ENCODE peak calls at places on chromosomes 12 and 14, in four cellular contexts. G is K562, L is HepG2, D is SK-N-SH. N is an unnamed sample.

GRCh38 chr12:125140918-125141573 is 75.8 kb downstream of the AACS start:
- DNase-seq in G (no peak), L (no peak), D (no peak), N (peak)

GRCh38 chr14:88825078-88825458 is 617 bp downstream of the TTC8 start:
- DNase-seq in G (no peak), L (no peak), D (no peak), N (no peak)

GRCh38 chr12:128817115-128818015 is 6.4 kb downstream of the SLC15A4 start:
- DNase-seq in G (no peak), L (no peak), D (peak), N (no peak)

GRCh38 chr14:28901631-28902030 is 135.0 kb downstream of the FOXG1 start:
- DNase-seq in G (no peak), L (no peak), D (no peak), N (no peak)

GRCh38 chr14:83548061-83548839 is 1981.7 kb upstream of the FLRT2 start:
- DNase-seq in G (no peak), L (no peak), D (no peak), N (no peak)

GRCh38 chr12:131164096-131164872 is 210.6 kb downstream of the ADGRD1 start:
- DNase-seq in G (peak), L (no peak), D (peak), N (peak)

GRCh38 chr12:52402377-52402776 is 3.8 kb downstream of the KRT82 start:
- DNase-seq in G (no peak), L (no peak), D (no peak), N (no peak)

GRCh38 chr14:94562019-94562418 is 777 bp downstream of the SERPINA4 start:
- DNase-seq in G (no peak), L (no peak), D (no peak), N (no peak)

GRCh38 chr12:123031171-123031845 is 50.8 kb downstream of the ARL6IP4 start:
- DNase-seq in G (no peak), L (no peak), D (no peak), N (no peak)

GRCh38 chr14:106513302-106513701 is 986.9 kb downstream of the TMEM121 start:
- DNase-seq in G (no peak), L (no peak), D (no peak), N (no peak)

GRCh38 chr14:106522990-106523389 is 996.6 kb downstream of the TMEM121 start:
- DNase-seq in G (no peak), L (no peak), D (no peak), N (no peak)

DNA sequence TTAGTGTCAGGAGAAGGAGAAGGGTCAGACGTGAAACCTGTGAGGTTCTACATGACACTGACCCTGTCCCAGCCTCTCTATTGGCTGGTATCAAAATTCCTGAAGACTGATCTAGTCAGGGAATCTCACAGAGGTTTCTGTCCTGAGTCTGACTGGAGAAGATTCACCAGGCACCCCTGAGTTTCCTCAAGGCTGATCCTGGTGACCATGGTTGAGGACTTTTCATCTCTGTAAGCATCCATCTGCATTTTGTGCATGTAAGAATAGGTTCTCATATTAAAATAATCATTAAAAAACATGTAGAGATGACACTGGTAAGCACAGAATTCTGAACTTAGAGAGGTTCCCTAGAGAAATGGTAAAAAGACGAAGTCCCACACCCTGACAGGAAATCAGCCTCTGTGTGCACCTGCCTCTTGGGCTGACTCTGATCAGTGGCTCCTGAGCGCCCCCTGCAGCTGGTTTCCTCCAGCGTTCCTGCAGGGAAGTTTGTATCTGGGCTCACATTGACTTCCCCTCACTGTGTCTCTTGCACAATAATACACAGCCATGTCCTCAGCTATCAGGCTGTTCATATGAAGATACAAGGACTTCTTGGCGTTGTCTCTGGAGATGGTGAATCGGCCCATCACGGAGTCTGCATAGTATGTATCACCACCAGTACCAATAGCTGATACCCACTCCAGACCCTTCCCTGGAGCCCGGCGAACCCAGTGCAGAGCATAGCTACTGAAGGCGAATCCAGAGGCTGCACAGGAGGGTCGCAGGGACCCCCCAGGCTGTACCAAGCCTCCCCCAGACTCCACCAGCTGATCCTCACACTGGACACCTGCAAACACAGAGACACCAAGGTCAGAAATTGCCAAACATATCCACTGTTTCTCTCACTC is 991.9 kb downstream of the TMEM121 start:
- DNase-seq in G (peak), L (no peak), D (peak), N (no peak)
- TF ChIP-seq ELF1 in G (no peak), L (no peak), D (no peak), N (no peak)

GRCh38 chr14:55773984-55774581 is 194.1 kb downstream of the KTN1 start:
- DNase-seq in G (no peak), L (no peak), D (no peak), N (no peak)

GRCh38 chr14:55767291-55767690 is 187.3 kb downstream of the KTN1 start:
- DNase-seq in G (no peak), L (no peak), D (no peak), N (no peak)

GRCh38 chr14:55773297-55773696 is 193.3 kb downstream of the KTN1 start:
- DNase-seq in G (no peak), L (peak), D (no peak), N (no peak)

GRCh38 chr14:55771242-55772025 is 191.4 kb downstream of the KTN1 start:
- DNase-seq in G (no peak), L (no peak), D (no peak), N (no peak)

GRCh38 chr14:55772521-55772920 is 192.5 kb downstream of the KTN1 start:
- DNase-seq in G (no peak), L (no peak), D (no peak), N (no peak)
- TF ChIP-seq ELF1 in G (no peak), L (no peak), D (no peak), N (no peak)

GRCh38 chr14:99748529-99748928 is 44.7 kb upstream of the EML1 start:
- DNase-seq in G (no peak), L (no peak), D (no peak), N (no peak)

GRCh38 chr14:99747582-99748330 is 45.5 kb upstream of the EML1 start:
- DNase-seq in G (no peak), L (no peak), D (no peak), N (no peak)

GRCh38 chr14:99749142-99749541 is 44.1 kb upstream of the EML1 start:
- DNase-seq in G (no peak), L (no peak), D (no peak), N (no peak)

GRCh38 chr14:99745307-99745951 is 47.8 kb upstream of the EML1 start:
- DNase-seq in G (no peak), L (no peak), D (no peak), N (no peak)

GRCh38 chr14:99747167-99747566 is 46.0 kb upstream of the EML1 start:
- DNase-seq in G (no peak), L (no peak), D (no peak), N (no peak)
- TF ChIP-seq ELF1 in G (no peak), L (no peak), D (no peak), N (no peak)

GRCh38 chr14:52879958-52880357 is 70.9 kb downstream of the FERMT2 start:
- DNase-seq in G (no peak), L (no peak), D (no peak), N (no peak)
- TF ChIP-seq ELF1 in G (no peak), L (no peak), D (no peak), N (no peak)

GRCh38 chr12:10190558-10191388 is 11.9 kb downstream of the TMEM52B start:
- DNase-seq in G (peak), L (peak), D (peak), N (peak)

GRCh38 chr12:10194160-10194559 is 15.3 kb downstream of the TMEM52B start:
- DNase-seq in G (no peak), L (no peak), D (no peak), N (no peak)

GRCh38 chr12:10186299-10186698 is 7.5 kb downstream of the TMEM52B start:
- DNase-seq in G (no peak), L (no peak), D (no peak), N (no peak)

GRCh38 chr12:10191865-10192264 is 13.0 kb downstream of the TMEM52B start:
- DNase-seq in G (no peak), L (no peak), D (no peak), N (no peak)

DNA sequence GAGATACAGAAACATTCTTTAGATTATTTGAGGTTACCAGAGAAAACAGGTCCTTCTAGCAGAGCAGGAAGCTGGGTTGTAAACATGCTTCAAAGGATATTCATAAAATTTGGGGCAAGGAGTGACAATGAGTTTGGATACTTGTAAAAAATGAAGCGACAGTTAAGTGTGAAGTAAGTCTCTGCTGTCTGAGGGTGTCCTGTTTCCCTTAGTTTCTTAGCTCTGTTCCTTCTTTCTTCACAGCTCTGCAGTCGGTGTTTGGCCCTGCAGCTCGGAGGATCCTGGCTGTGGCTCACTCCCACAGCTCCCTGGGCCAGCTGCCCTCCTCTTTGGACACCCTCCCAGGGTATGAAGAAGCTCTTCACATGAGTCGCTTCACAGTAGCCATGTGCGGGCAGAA is 10.8 kb downstream of the TMEM52B start:
- DNase-seq in G (no peak), L (no peak), D (no peak), N (no peak)
- TF ChIP-seq ELF1 in G (no peak), L (no peak), D (no peak), N (no peak)

GRCh38 chr12:26340649-26341048 is 145.3 kb downstream of the SSPN start:
- DNase-seq in G (no peak), L (no peak), D (no peak), N (no peak)

GRCh38 chr12:26338574-26339572 is 143.5 kb downstream of the SSPN start:
- DNase-seq in G (no peak), L (no peak), D (no peak), N (peak)

GRCh38 chr12:26339976-26340375 is 144.6 kb downstream of the SSPN start:
- DNase-seq in G (no peak), L (no peak), D (no peak), N (no peak)

GRCh38 chr12:26331960-26332359 is 136.6 kb downstream of the SSPN start:
- DNase-seq in G (no peak), L (no peak), D (no peak), N (no peak)

DNA sequence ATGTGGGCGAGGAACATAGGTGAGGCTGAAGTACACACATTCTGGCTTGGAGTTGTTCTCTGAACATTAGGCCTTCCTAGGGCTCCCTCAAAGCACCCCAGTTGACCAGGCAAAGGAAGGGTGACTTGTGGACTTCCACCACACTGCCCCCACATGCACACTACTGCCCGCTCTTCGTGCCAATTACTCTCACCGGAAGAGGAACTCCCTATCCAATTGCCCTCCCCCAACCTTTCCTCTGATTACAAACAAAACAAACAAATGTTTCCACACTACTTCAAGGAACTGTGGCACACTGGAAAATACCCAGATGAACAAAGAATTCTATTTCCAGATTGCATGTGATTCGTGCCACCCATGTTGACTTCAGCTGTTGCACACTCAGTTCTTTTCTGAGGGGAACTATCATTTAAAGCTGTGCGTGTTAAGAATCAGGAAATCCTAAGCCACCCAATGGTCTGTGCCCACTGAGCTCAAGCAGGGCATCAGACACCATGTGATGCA is 139.3 kb downstream of the SSPN start:
- DNase-seq in G (no peak), L (no peak), D (no peak), N (no peak)
- TF ChIP-seq ELF1 in G (no peak), L (no peak), D (no peak), N (no peak)